ENCODE peak calls at places on chromosomes 1 and 21, in ten cellular contexts. One of them, this sample, is unnamed.

GRCh38 chr1:7616076-7616833 is 154.8 kb upstream of the VAMP3 start:
- DNase-seq in K562: peak; percentile 72
- DNase-seq in lung: peak; percentile 36
- DNase-seq in CD4-positive, CD25-positive, alpha-beta regulatory T cell: peak; percentile 4
- DNase-seq in bronchial epithelial cell: peak; percentile 22
- DNase-seq in uterus: no peak
- DNase-seq in CD8-positive, alpha-beta T cell: peak; percentile 22
- DNase-seq in effector memory CD4-positive, alpha-beta T cell: no peak
- DNase-seq in esophagus muscularis mucosa: no peak
- DNase-seq in upper lobe of right lung: peak; percentile 70
- DNase-seq in this sample: no peak

GRCh38 chr1:200279810-200280411 is 129.9 kb downstream of the ZNF281 start:
- DNase-seq in K562: peak; percentile 56
- DNase-seq in lung: peak; percentile 66
- DNase-seq in CD4-positive, CD25-positive, alpha-beta regulatory T cell: peak; percentile 41
- DNase-seq in bronchial epithelial cell: peak; percentile 68
- DNase-seq in uterus: no peak
- DNase-seq in CD8-positive, alpha-beta T cell: peak; percentile 30
- DNase-seq in effector memory CD4-positive, alpha-beta T cell: no peak
- DNase-seq in esophagus muscularis mucosa: no peak
- DNase-seq in upper lobe of right lung: no peak
- DNase-seq in this sample: no peak

GRCh38 chr1:181324797-181325616 is 158.3 kb upstream of the CACNA1E start:
- DNase-seq in K562: no peak
- DNase-seq in lung: no peak
- DNase-seq in CD4-positive, CD25-positive, alpha-beta regulatory T cell: peak; percentile 22
- DNase-seq in bronchial epithelial cell: peak; percentile 97
- DNase-seq in uterus: no peak
- DNase-seq in CD8-positive, alpha-beta T cell: peak; percentile 17
- DNase-seq in effector memory CD4-positive, alpha-beta T cell: no peak
- DNase-seq in esophagus muscularis mucosa: no peak
- DNase-seq in upper lobe of right lung: no peak
- DNase-seq in this sample: no peak

GRCh38 chr1:93692983-93693591 is 11.4 kb upstream of the BCAR3 start:
- DNase-seq in K562: no peak
- DNase-seq in lung: no peak
- DNase-seq in CD4-positive, CD25-positive, alpha-beta regulatory T cell: peak; percentile 76
- DNase-seq in bronchial epithelial cell: peak; percentile 97
- DNase-seq in uterus: no peak
- DNase-seq in CD8-positive, alpha-beta T cell: no peak
- DNase-seq in effector memory CD4-positive, alpha-beta T cell: no peak
- DNase-seq in esophagus muscularis mucosa: no peak
- DNase-seq in upper lobe of right lung: peak; percentile 63
- DNase-seq in this sample: peak; percentile 67

GRCh38 chr1:43358121-43358745 is 548 bp upstream of the CDC20 start:
- DNase-seq in K562: peak; percentile 80
- DNase-seq in lung: no peak
- DNase-seq in CD4-positive, CD25-positive, alpha-beta regulatory T cell: peak; percentile 59
- DNase-seq in bronchial epithelial cell: peak; percentile 66
- DNase-seq in uterus: no peak
- DNase-seq in CD8-positive, alpha-beta T cell: no peak
- DNase-seq in effector memory CD4-positive, alpha-beta T cell: no peak
- DNase-seq in esophagus muscularis mucosa: no peak
- DNase-seq in upper lobe of right lung: no peak
- DNase-seq in this sample: peak; percentile 19

GRCh38 chr1:201267481-201268229 is 15.7 kb upstream of the PKP1 start:
- DNase-seq in K562: no peak
- DNase-seq in lung: peak; percentile 6
- DNase-seq in CD4-positive, CD25-positive, alpha-beta regulatory T cell: no peak
- DNase-seq in bronchial epithelial cell: peak; percentile 97
- DNase-seq in uterus: no peak
- DNase-seq in CD8-positive, alpha-beta T cell: no peak
- DNase-seq in effector memory CD4-positive, alpha-beta T cell: no peak
- DNase-seq in esophagus muscularis mucosa: no peak
- DNase-seq in upper lobe of right lung: no peak
- DNase-seq in this sample: no peak

GRCh38 chr1:245878585-245878984 is 628.5 kb downstream of the SMYD3 start:
- DNase-seq in K562: no peak
- DNase-seq in lung: no peak
- DNase-seq in CD4-positive, CD25-positive, alpha-beta regulatory T cell: no peak
- DNase-seq in bronchial epithelial cell: no peak
- DNase-seq in uterus: no peak
- DNase-seq in CD8-positive, alpha-beta T cell: no peak
- DNase-seq in effector memory CD4-positive, alpha-beta T cell: no peak
- DNase-seq in esophagus muscularis mucosa: no peak
- DNase-seq in upper lobe of right lung: no peak
- DNase-seq in this sample: no peak

GRCh38 chr1:77447669-77448068 is 165.8 kb downstream of the AK5 start:
- DNase-seq in K562: no peak
- DNase-seq in lung: no peak
- DNase-seq in CD4-positive, CD25-positive, alpha-beta regulatory T cell: no peak
- DNase-seq in bronchial epithelial cell: no peak
- DNase-seq in uterus: no peak
- DNase-seq in CD8-positive, alpha-beta T cell: no peak
- DNase-seq in effector memory CD4-positive, alpha-beta T cell: no peak
- DNase-seq in esophagus muscularis mucosa: no peak
- DNase-seq in upper lobe of right lung: no peak
- DNase-seq in this sample: no peak

GRCh38 chr21:19244502-19245187 is 841.1 kb upstream of the TMPRSS15 start:
- DNase-seq in K562: no peak
- DNase-seq in lung: no peak
- DNase-seq in CD4-positive, CD25-positive, alpha-beta regulatory T cell: no peak
- DNase-seq in bronchial epithelial cell: no peak
- DNase-seq in uterus: no peak
- DNase-seq in CD8-positive, alpha-beta T cell: no peak
- DNase-seq in effector memory CD4-positive, alpha-beta T cell: no peak
- DNase-seq in esophagus muscularis mucosa: no peak
- DNase-seq in upper lobe of right lung: no peak
- DNase-seq in this sample: no peak

GRCh38 chr1:226201029-226201593 is 14.6 kb upstream of the ACBD3 start:
- DNase-seq in K562: peak; percentile 66
- DNase-seq in lung: no peak
- DNase-seq in CD4-positive, CD25-positive, alpha-beta regulatory T cell: peak; percentile 40
- DNase-seq in bronchial epithelial cell: no peak
- DNase-seq in uterus: no peak
- DNase-seq in CD8-positive, alpha-beta T cell: no peak
- DNase-seq in effector memory CD4-positive, alpha-beta T cell: no peak
- DNase-seq in esophagus muscularis mucosa: no peak
- DNase-seq in upper lobe of right lung: no peak
- DNase-seq in this sample: no peak

GRCh38 chr1:29916656-29917369 is 680.5 kb downstream of the PTPRU start:
- DNase-seq in K562: no peak
- DNase-seq in lung: no peak
- DNase-seq in CD4-positive, CD25-positive, alpha-beta regulatory T cell: no peak
- DNase-seq in bronchial epithelial cell: no peak
- DNase-seq in uterus: no peak
- DNase-seq in CD8-positive, alpha-beta T cell: no peak
- DNase-seq in effector memory CD4-positive, alpha-beta T cell: no peak
- DNase-seq in esophagus muscularis mucosa: no peak
- DNase-seq in upper lobe of right lung: no peak
- DNase-seq in this sample: no peak

GRCh38 chr21:18521204-18521603 is 117.6 kb upstream of the TMPRSS15 start:
- DNase-seq in K562: no peak
- DNase-seq in lung: no peak
- DNase-seq in CD4-positive, CD25-positive, alpha-beta regulatory T cell: no peak
- DNase-seq in bronchial epithelial cell: no peak
- DNase-seq in uterus: no peak
- DNase-seq in CD8-positive, alpha-beta T cell: no peak
- DNase-seq in effector memory CD4-positive, alpha-beta T cell: no peak
- DNase-seq in esophagus muscularis mucosa: no peak
- DNase-seq in upper lobe of right lung: no peak
- DNase-seq in this sample: no peak

DNA sequence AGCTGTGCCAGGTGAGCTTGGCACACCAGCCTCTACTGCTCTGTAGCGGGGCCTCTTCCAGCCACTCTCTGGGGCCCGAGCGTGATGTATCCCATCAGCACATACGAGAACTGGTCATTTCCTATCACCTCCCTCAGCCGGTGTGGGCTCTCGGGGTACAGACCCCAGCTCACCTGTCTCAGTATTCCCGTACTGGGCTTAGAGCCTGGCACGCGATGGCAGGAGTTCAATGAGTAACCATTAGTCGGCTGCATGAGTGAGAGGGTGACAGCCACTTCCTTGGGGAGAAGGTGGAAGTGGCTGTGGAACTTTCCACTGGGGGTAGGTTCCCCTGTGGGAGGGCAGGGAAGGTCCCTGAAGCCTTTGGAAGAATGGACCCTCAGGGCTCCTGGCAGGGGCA is 46.1 kb downstream of the ECE1 start:
- DNase-seq in K562: no peak
- DNase-seq in lung: no peak
- DNase-seq in CD4-positive, CD25-positive, alpha-beta regulatory T cell: no peak
- DNase-seq in bronchial epithelial cell: no peak
- DNase-seq in uterus: no peak
- DNase-seq in CD8-positive, alpha-beta T cell: no peak
- DNase-seq in effector memory CD4-positive, alpha-beta T cell: no peak
- DNase-seq in esophagus muscularis mucosa: no peak
- DNase-seq in upper lobe of right lung: no peak
- DNase-seq in this sample: no peak
- H3K36me3 ChIP-seq in K562: peaks cover 14% of the 10 kb centered on the region
- H3K36me3 ChIP-seq in lung: peaks cover 3% of the 10 kb centered on the region
- H3K36me3 ChIP-seq in CD4-positive, CD25-positive, alpha-beta regulatory T cell: peaks cover 84% of the 10 kb centered on the region
- H3K36me3 ChIP-seq in bronchial epithelial cell: peaks cover 22% of the 10 kb centered on the region
- H3K36me3 ChIP-seq in uterus: no peaks in the 10 kb centered on the region
- H3K36me3 ChIP-seq in CD8-positive, alpha-beta T cell: peaks cover 36% of the 10 kb centered on the region
- H3K36me3 ChIP-seq in effector memory CD4-positive, alpha-beta T cell: peaks cover 80% of the 10 kb centered on the region
- H3K36me3 ChIP-seq in esophagus muscularis mucosa: peaks cover 76% of the 10 kb centered on the region
- H3K36me3 ChIP-seq in upper lobe of right lung: peaks cover 53% of the 10 kb centered on the region
- H3K36me3 ChIP-seq in this sample: peaks cover 8% of the 10 kb centered on the region

DNA sequence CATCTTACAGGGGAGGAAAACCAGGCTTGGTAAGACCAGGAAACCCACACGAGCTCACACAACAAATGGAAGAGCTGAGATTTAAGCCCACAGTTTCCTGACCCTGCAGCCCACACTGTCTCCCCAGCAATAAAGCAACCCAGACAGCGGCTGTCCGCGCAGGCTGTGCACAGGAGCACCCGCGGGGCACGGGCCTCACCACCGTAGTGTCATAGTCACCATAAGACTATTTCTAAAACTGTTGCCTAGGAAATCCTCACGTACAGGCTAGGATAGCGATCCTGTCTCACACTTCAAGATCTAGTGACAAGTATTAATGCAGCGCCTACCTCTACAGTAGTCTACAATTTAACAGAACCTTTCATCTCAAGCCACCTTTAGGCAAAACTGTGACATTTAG is 54.0 kb upstream of the SYT6 start:
- DNase-seq in K562: no peak
- DNase-seq in lung: no peak
- DNase-seq in CD4-positive, CD25-positive, alpha-beta regulatory T cell: no peak
- DNase-seq in bronchial epithelial cell: no peak
- DNase-seq in uterus: no peak
- DNase-seq in CD8-positive, alpha-beta T cell: no peak
- DNase-seq in effector memory CD4-positive, alpha-beta T cell: no peak
- DNase-seq in esophagus muscularis mucosa: no peak
- DNase-seq in upper lobe of right lung: no peak
- DNase-seq in this sample: no peak
- H3K27me3 ChIP-seq in K562: peaks cover 7% of the 10 kb centered on the region
- H3K27me3 ChIP-seq in lung: no peaks in the 10 kb centered on the region
- H3K27me3 ChIP-seq in CD4-positive, CD25-positive, alpha-beta regulatory T cell: peaks cover 6% of the 10 kb centered on the region
- H3K27me3 ChIP-seq in bronchial epithelial cell: peaks cover 3% of the 10 kb centered on the region
- H3K27me3 ChIP-seq in uterus: no peaks in the 10 kb centered on the region
- H3K27me3 ChIP-seq in CD8-positive, alpha-beta T cell: no peaks in the 10 kb centered on the region
- H3K27me3 ChIP-seq in effector memory CD4-positive, alpha-beta T cell: no peaks in the 10 kb centered on the region
- H3K27me3 ChIP-seq in esophagus muscularis mucosa: no peaks in the 10 kb centered on the region
- H3K27me3 ChIP-seq in upper lobe of right lung: peaks cover 12% of the 10 kb centered on the region
- H3K27me3 ChIP-seq in this sample: peaks cover 3% of the 10 kb centered on the region

DNA sequence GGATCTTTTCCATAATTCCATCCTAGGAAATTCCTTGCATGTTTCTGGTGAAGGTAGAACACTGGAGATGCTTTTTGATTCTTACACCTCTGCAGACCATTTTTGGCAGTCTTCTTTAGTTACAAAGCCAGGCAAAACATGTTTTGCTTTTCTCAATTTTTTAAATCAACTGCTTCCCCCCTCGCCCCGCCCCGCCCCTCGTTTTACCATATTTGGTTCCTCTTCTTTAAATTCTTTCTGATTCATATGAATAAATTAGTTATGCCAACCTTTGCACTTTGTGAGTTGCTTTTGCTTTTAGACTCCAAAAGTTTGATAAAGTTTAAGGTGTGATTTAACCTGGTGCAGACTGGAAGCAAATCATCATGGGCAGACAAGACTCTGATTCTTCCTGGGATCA is 78.8 kb upstream of the AK4 start:
- DNase-seq in K562: no peak
- DNase-seq in lung: no peak
- DNase-seq in CD4-positive, CD25-positive, alpha-beta regulatory T cell: peak; percentile 73
- DNase-seq in bronchial epithelial cell: no peak
- DNase-seq in uterus: no peak
- DNase-seq in CD8-positive, alpha-beta T cell: peak; percentile 42
- DNase-seq in effector memory CD4-positive, alpha-beta T cell: no peak
- DNase-seq in esophagus muscularis mucosa: no peak
- DNase-seq in upper lobe of right lung: no peak
- DNase-seq in this sample: no peak
- H3K4me3 ChIP-seq in K562: peak overlapping the region; percentile 80
- H3K4me3 ChIP-seq in lung: no peak overlapping the region
- H3K4me3 ChIP-seq in CD4-positive, CD25-positive, alpha-beta regulatory T cell: peak overlapping the region; percentile 97
- H3K4me3 ChIP-seq in bronchial epithelial cell: no peak overlapping the region
- H3K4me3 ChIP-seq in uterus: peak overlapping the region; percentile 95
- H3K4me3 ChIP-seq in CD8-positive, alpha-beta T cell: peak overlapping the region; percentile 76
- H3K4me3 ChIP-seq in effector memory CD4-positive, alpha-beta T cell: peak overlapping the region; percentile 95
- H3K4me3 ChIP-seq in esophagus muscularis mucosa: peak overlapping the region; percentile 83
- H3K4me3 ChIP-seq in upper lobe of right lung: peak overlapping the region; percentile 89
- H3K4me3 ChIP-seq in this sample: no peak overlapping the region

DNA sequence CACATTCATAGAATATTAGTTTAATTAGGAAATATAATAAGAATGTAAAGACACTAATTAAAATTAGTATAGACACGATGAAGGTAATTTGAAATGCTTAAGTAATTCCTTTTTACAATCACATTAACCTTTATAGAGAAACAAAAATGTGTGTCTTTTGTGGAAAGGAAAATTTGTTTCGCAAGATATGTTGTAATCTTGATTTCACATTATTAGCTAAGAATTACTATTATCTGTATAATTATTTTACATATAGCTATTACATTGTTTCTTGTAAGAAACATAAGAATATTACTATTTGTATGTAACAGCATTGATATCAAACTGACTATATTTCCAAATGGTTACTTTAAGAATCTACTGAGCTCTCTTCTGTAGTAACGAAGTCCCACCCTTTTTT is 111.2 kb downstream of the PTPRC start:
- DNase-seq in K562: no peak
- DNase-seq in lung: no peak
- DNase-seq in CD4-positive, CD25-positive, alpha-beta regulatory T cell: no peak
- DNase-seq in bronchial epithelial cell: no peak
- DNase-seq in uterus: no peak
- DNase-seq in CD8-positive, alpha-beta T cell: no peak
- DNase-seq in effector memory CD4-positive, alpha-beta T cell: no peak
- DNase-seq in esophagus muscularis mucosa: no peak
- DNase-seq in upper lobe of right lung: no peak
- DNase-seq in this sample: no peak
- H3K36me3 ChIP-seq in K562: peaks cover 16% of the 10 kb centered on the region
- H3K36me3 ChIP-seq in lung: no peaks in the 10 kb centered on the region
- H3K36me3 ChIP-seq in CD4-positive, CD25-positive, alpha-beta regulatory T cell: peaks cover 100% of the 10 kb centered on the region
- H3K36me3 ChIP-seq in bronchial epithelial cell: no peaks in the 10 kb centered on the region
- H3K36me3 ChIP-seq in uterus: no peaks in the 10 kb centered on the region
- H3K36me3 ChIP-seq in CD8-positive, alpha-beta T cell: peaks cover 82% of the 10 kb centered on the region
- H3K36me3 ChIP-seq in effector memory CD4-positive, alpha-beta T cell: peaks cover 100% of the 10 kb centered on the region
- H3K36me3 ChIP-seq in esophagus muscularis mucosa: no peaks in the 10 kb centered on the region
- H3K36me3 ChIP-seq in upper lobe of right lung: peaks cover 20% of the 10 kb centered on the region
- H3K36me3 ChIP-seq in this sample: peaks cover 7% of the 10 kb centered on the region

GRCh38 chr1:20499718-20500117 is 8.2 kb downstream of the MUL1 start:
- DNase-seq in K562: no peak
- DNase-seq in lung: no peak
- DNase-seq in CD4-positive, CD25-positive, alpha-beta regulatory T cell: no peak
- DNase-seq in bronchial epithelial cell: no peak
- DNase-seq in uterus: no peak
- DNase-seq in CD8-positive, alpha-beta T cell: no peak
- DNase-seq in effector memory CD4-positive, alpha-beta T cell: no peak
- DNase-seq in esophagus muscularis mucosa: no peak
- DNase-seq in upper lobe of right lung: no peak
- DNase-seq in this sample: no peak
- H3K27me3 ChIP-seq in K562: no peaks in the 10 kb centered on the region
- H3K27me3 ChIP-seq in lung: no peaks in the 10 kb centered on the region
- H3K27me3 ChIP-seq in CD4-positive, CD25-positive, alpha-beta regulatory T cell: no peaks in the 10 kb centered on the region
- H3K27me3 ChIP-seq in bronchial epithelial cell: no peaks in the 10 kb centered on the region
- H3K27me3 ChIP-seq in uterus: no peaks in the 10 kb centered on the region
- H3K27me3 ChIP-seq in CD8-positive, alpha-beta T cell: no peaks in the 10 kb centered on the region
- H3K27me3 ChIP-seq in effector memory CD4-positive, alpha-beta T cell: no peaks in the 10 kb centered on the region
- H3K27me3 ChIP-seq in esophagus muscularis mucosa: no peaks in the 10 kb centered on the region
- H3K27me3 ChIP-seq in upper lobe of right lung: no peaks in the 10 kb centered on the region
- H3K27me3 ChIP-seq in this sample: no peaks in the 10 kb centered on the region

This sample was measured in GM06990.